ENCODE peak calls at places on chromosomes 11 and 22, in seven cellular contexts. F is A549; B is activated CD4-positive, alpha-beta T cell treated with anti-CD3 and anti-CD28 coated beads for 48 hours; L is fibroblast of gingiva; H is body of pancreas; K is C1 segment of cervical spinal cord; J is stimulated activated CD4-positive, alpha-beta T cell treated with anti-CD3 and anti-CD28 coated beads, Interleukin-2, amount 100 ng/mL, for 48 hours. A is an unnamed sample.
A peak's percentile ranks its signal among the peaks of the same experiment; 100 is the strongest.

GRCh38 chr11:71991494-71991893 is 7.2 kb upstream of the IL18BP start:
- DNase-seq in H (no peak), F (no peak), B (no peak), L (no peak), J (no peak), K (no peak), A (no peak)

GRCh38 chr22:48772286-48772907 is 1055.3 kb downstream of the BRD1 start:
- DNase-seq in B (no peak), J (no peak), L (no peak), F (no peak), K (no peak), H (no peak), A (no peak)

GRCh38 chr11:23359297-23359696 is 499.0 kb upstream of the CCDC179 start:
- DNase-seq in F (no peak), H (peak; percentile 35), B (no peak), L (peak; percentile 66), J (no peak), K (no peak), A (peak; percentile 79)

GRCh38 chr11:66477256-66478201 is 2.7 kb upstream of the DPP3 start:
- DNase-seq in J (no peak), K (no peak), L (no peak), H (no peak), B (no peak), F (no peak), A (no peak)

GRCh38 chr11:117300301-117300700 is 9.2 kb downstream of the BACE1-AS start:
- DNase-seq in H (peak; percentile 64), K (peak; percentile 56), L (peak; percentile 6), F (no peak), J (no peak), B (no peak), A (peak; percentile 62)

GRCh38 chr11:108368134-108368533 is 99.2 kb downstream of the C11orf65 start:
- DNase-seq in J (no peak), L (peak; percentile 18), H (no peak), B (no peak), K (no peak), F (no peak), A (no peak)

GRCh38 chr22:37211075-37211852 is 1.0 kb downstream of the SSTR3 start:
- DNase-seq in J (no peak), H (no peak), B (no peak), K (no peak), F (no peak), L (no peak), A (no peak)

GRCh38 chr22:17847360-17848078 is 73.2 kb upstream of the BID start:
- DNase-seq in H (no peak), F (no peak), J (no peak), B (no peak), K (no peak), L (no peak), A (no peak)

GRCh38 chr11:125071408-125071807 is 8.3 kb downstream of the SLC37A2 start:
- DNase-seq in H (no peak), J (no peak), K (no peak), F (no peak), L (peak; percentile 25), B (no peak), A (peak; percentile 44)

GRCh38 chr11:47280860-47281259 is 10.9 kb downstream of the MADD start:
- DNase-seq in L (no peak), F (no peak), K (no peak), J (no peak), B (no peak), H (no peak), A (no peak)

GRCh38 chr11:130911306-130911705 is 5.0 kb downstream of the SNX19 start:
- DNase-seq in B (no peak), L (no peak), J (no peak), K (no peak), F (no peak), H (no peak), A (no peak)

GRCh38 chr11:45021692-45022130 is 71.0 kb upstream of the TP53I11 start:
- DNase-seq in J (no peak), H (peak; percentile 35), K (peak; percentile 60), B (no peak), F (no peak), L (peak; percentile 75), A (peak; percentile 19)

GRCh38 chr11:114304969-114305368 is 8.8 kb downstream of the NNMT start:
- DNase-seq in F (no peak), J (no peak), H (no peak), K (no peak), L (no peak), B (no peak), A (no peak)

GRCh38 chr11:83681045-83681781 is 395.0 kb upstream of the CCDC90B start:
- DNase-seq in H (no peak), L (no peak), J (no peak), F (no peak), B (no peak), K (no peak), A (no peak)

GRCh38 chr11:34565417-34566208 is 52.0 kb upstream of the ELF5 start:
- DNase-seq in K (no peak), J (no peak), F (peak; percentile 14), B (peak; percentile 34), H (no peak), L (no peak), A (no peak)

GRCh38 chr11:103266167-103266831 is 157.1 kb downstream of the DYNC2H1 start:
- DNase-seq in K (no peak), B (no peak), L (no peak), H (no peak), J (no peak), F (no peak), A (no peak)

GRCh38 chr11:105937331-105937730 is 84.7 kb downstream of the MSANTD4 start:
- DNase-seq in H (no peak), B (no peak), J (no peak), L (peak; percentile 24), F (no peak), K (no peak), A (peak; percentile 65)

GRCh38 chr11:111452146-111452545 is 60.0 kb downstream of the BTG4 start:
- DNase-seq in K (no peak), L (no peak), H (no peak), F (no peak), J (no peak), B (no peak), A (peak; percentile 32)

GRCh38 chr11:20010861-20011225 is 149.4 kb downstream of the DBX1 start:
- DNase-seq in F (no peak), K (no peak), B (no peak), H (no peak), L (no peak), J (no peak), A (no peak)